ENCODE peak calls at places on chromosome 22, in ten cellular contexts. One of them, this sample, is unnamed.

GRCh38 chr22:19998232-19998951 is 18.2 kb downstream of the ARVCF start:
- DNase-seq in CD8-positive, alpha-beta T cell: no peak
- DNase-seq in upper lobe of right lung: no peak
- DNase-seq in astrocyte of the spinal cord: no peak
- DNase-seq in left ventricle myocardium inferior: no peak
- DNase-seq in colonic mucosa: no peak
- DNase-seq in cardiac fibroblast: no peak
- DNase-seq in mucosa of descending colon: peak; percentile 29
- DNase-seq in OCI-LY7: no peak
- DNase-seq in brain microvascular endothelial cell: no peak
- DNase-seq in this sample: no peak

GRCh38 chr22:24926849-24927579 is 19.5 kb downstream of the LHFPL7 start:
- DNase-seq in CD8-positive, alpha-beta T cell: no peak
- DNase-seq in upper lobe of right lung: no peak
- DNase-seq in astrocyte of the spinal cord: peak; percentile 71
- DNase-seq in left ventricle myocardium inferior: no peak
- DNase-seq in colonic mucosa: no peak
- DNase-seq in cardiac fibroblast: peak; percentile 92
- DNase-seq in mucosa of descending colon: no peak
- DNase-seq in OCI-LY7: no peak
- DNase-seq in brain microvascular endothelial cell: peak; percentile 40
- DNase-seq in this sample: no peak

GRCh38 chr22:39427751-39428596 is 28.4 kb downstream of the TAB1 start:
- DNase-seq in CD8-positive, alpha-beta T cell: no peak
- DNase-seq in upper lobe of right lung: no peak
- DNase-seq in astrocyte of the spinal cord: no peak
- DNase-seq in left ventricle myocardium inferior: no peak
- DNase-seq in colonic mucosa: no peak
- DNase-seq in cardiac fibroblast: no peak
- DNase-seq in mucosa of descending colon: peak; percentile 37
- DNase-seq in OCI-LY7: no peak
- DNase-seq in brain microvascular endothelial cell: no peak
- DNase-seq in this sample: no peak

GRCh38 chr22:42379961-42380537 is 52.2 kb downstream of the NFAM1 start:
- DNase-seq in CD8-positive, alpha-beta T cell: no peak
- DNase-seq in upper lobe of right lung: no peak
- DNase-seq in astrocyte of the spinal cord: no peak
- DNase-seq in left ventricle myocardium inferior: no peak
- DNase-seq in colonic mucosa: no peak
- DNase-seq in cardiac fibroblast: no peak
- DNase-seq in mucosa of descending colon: no peak
- DNase-seq in OCI-LY7: no peak
- DNase-seq in brain microvascular endothelial cell: no peak
- DNase-seq in this sample: no peak

GRCh38 chr22:34324763-34325162 is 404.5 kb upstream of the LARGE1 start:
- DNase-seq in CD8-positive, alpha-beta T cell: no peak
- DNase-seq in upper lobe of right lung: no peak
- DNase-seq in astrocyte of the spinal cord: no peak
- DNase-seq in left ventricle myocardium inferior: peak; percentile 35
- DNase-seq in colonic mucosa: no peak
- DNase-seq in cardiac fibroblast: no peak
- DNase-seq in mucosa of descending colon: no peak
- DNase-seq in OCI-LY7: no peak
- DNase-seq in brain microvascular endothelial cell: no peak
- DNase-seq in this sample: no peak

GRCh38 chr22:33921576-33922181 is 1.4 kb upstream of the LARGE1 start:
- DNase-seq in CD8-positive, alpha-beta T cell: peak; percentile 10
- DNase-seq in upper lobe of right lung: peak; percentile 77
- DNase-seq in astrocyte of the spinal cord: peak; percentile 45
- DNase-seq in left ventricle myocardium inferior: peak; percentile 68
- DNase-seq in colonic mucosa: peak; percentile 72
- DNase-seq in cardiac fibroblast: peak; percentile 61
- DNase-seq in mucosa of descending colon: peak; percentile 69
- DNase-seq in OCI-LY7: peak; percentile 75
- DNase-seq in brain microvascular endothelial cell: peak; percentile 44
- DNase-seq in this sample: no peak

GRCh38 chr22:49995413-49996191 is 17.0 kb downstream of the IL17REL start:
- DNase-seq in CD8-positive, alpha-beta T cell: no peak
- DNase-seq in upper lobe of right lung: peak; percentile 61
- DNase-seq in astrocyte of the spinal cord: no peak
- DNase-seq in left ventricle myocardium inferior: no peak
- DNase-seq in colonic mucosa: peak; percentile 22
- DNase-seq in cardiac fibroblast: no peak
- DNase-seq in mucosa of descending colon: no peak
- DNase-seq in OCI-LY7: no peak
- DNase-seq in brain microvascular endothelial cell: no peak
- DNase-seq in this sample: no peak

GRCh38 chr22:49021926-49022815 is 805.5 kb downstream of the BRD1 start:
- DNase-seq in CD8-positive, alpha-beta T cell: no peak
- DNase-seq in upper lobe of right lung: peak; percentile 56
- DNase-seq in astrocyte of the spinal cord: no peak
- DNase-seq in left ventricle myocardium inferior: peak; percentile 3
- DNase-seq in colonic mucosa: no peak
- DNase-seq in cardiac fibroblast: no peak
- DNase-seq in mucosa of descending colon: peak; percentile 37
- DNase-seq in OCI-LY7: no peak
- DNase-seq in brain microvascular endothelial cell: no peak
- DNase-seq in this sample: no peak

GRCh38 chr22:37147186-37147990 is 2.3 kb downstream of the IL2RB start:
- DNase-seq in CD8-positive, alpha-beta T cell: no peak
- DNase-seq in upper lobe of right lung: no peak
- DNase-seq in astrocyte of the spinal cord: no peak
- DNase-seq in left ventricle myocardium inferior: no peak
- DNase-seq in colonic mucosa: no peak
- DNase-seq in cardiac fibroblast: no peak
- DNase-seq in mucosa of descending colon: peak; percentile 19
- DNase-seq in OCI-LY7: no peak
- DNase-seq in brain microvascular endothelial cell: no peak
- DNase-seq in this sample: no peak

GRCh38 chr22:37150701-37151100 is 985 bp upstream of the IL2RB start:
- DNase-seq in CD8-positive, alpha-beta T cell: no peak
- DNase-seq in upper lobe of right lung: no peak
- DNase-seq in astrocyte of the spinal cord: no peak
- DNase-seq in left ventricle myocardium inferior: no peak
- DNase-seq in colonic mucosa: no peak
- DNase-seq in cardiac fibroblast: no peak
- DNase-seq in mucosa of descending colon: no peak
- DNase-seq in OCI-LY7: no peak
- DNase-seq in brain microvascular endothelial cell: no peak
- DNase-seq in this sample: no peak

GRCh38 chr22:37148031-37148651 is 1.6 kb downstream of the IL2RB start:
- DNase-seq in CD8-positive, alpha-beta T cell: peak; percentile 51
- DNase-seq in upper lobe of right lung: no peak
- DNase-seq in astrocyte of the spinal cord: no peak
- DNase-seq in left ventricle myocardium inferior: no peak
- DNase-seq in colonic mucosa: no peak
- DNase-seq in cardiac fibroblast: no peak
- DNase-seq in mucosa of descending colon: peak; percentile 50
- DNase-seq in OCI-LY7: no peak
- DNase-seq in brain microvascular endothelial cell: no peak
- DNase-seq in this sample: no peak

GRCh38 chr22:37146507-37147180 is 3.1 kb downstream of the IL2RB start:
- DNase-seq in CD8-positive, alpha-beta T cell: no peak
- DNase-seq in upper lobe of right lung: no peak
- DNase-seq in astrocyte of the spinal cord: no peak
- DNase-seq in left ventricle myocardium inferior: no peak
- DNase-seq in colonic mucosa: no peak
- DNase-seq in cardiac fibroblast: no peak
- DNase-seq in mucosa of descending colon: no peak
- DNase-seq in OCI-LY7: no peak
- DNase-seq in brain microvascular endothelial cell: no peak
- DNase-seq in this sample: no peak

DNA sequence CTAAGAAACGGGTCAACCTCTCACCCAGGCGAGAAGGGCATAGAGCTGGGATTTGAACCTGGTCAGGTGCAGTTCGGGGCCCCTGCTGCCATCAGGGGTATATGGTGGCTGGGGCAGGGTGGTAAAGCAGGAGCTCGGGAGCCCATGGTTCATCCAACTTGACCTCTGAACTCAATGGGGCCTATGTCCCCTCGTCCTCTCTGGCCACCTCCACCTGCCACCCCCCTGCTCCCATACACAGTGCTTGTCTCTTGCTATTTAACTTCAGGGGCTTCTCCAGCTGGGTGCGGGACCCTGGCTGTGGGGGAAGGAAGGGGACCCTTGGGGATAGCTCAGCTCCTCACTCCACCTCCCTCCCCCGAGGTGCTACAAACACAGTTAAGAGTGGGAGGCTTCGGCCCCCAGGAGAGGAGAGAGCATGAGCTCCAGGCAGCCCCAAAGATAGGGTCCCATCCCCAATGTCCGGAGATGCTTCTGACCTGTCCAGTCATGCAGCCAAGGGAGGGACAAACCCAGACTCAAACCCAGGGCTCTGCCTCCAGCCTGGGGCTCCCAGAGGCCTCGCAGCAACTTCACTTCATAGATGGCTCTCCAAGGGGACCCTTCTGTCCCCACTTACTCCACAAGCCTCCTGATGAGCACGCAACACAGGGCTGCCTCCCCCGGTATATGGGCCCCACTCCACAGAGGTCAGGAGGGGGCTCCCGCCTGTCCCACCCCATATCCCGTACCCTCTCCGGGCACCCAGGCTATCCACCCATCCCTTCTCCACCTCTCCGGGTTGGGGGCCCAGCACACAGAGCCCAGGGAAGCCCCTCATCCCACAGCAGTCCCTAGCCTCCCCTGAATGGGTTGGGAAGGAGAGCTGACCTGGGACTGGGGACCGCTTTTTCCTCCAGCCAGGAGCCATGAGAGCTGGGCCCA is 712 bp downstream of the IL2RB start:
- DNase-seq in CD8-positive, alpha-beta T cell: no peak
- DNase-seq in upper lobe of right lung: no peak
- DNase-seq in astrocyte of the spinal cord: no peak
- DNase-seq in left ventricle myocardium inferior: no peak
- DNase-seq in colonic mucosa: no peak
- DNase-seq in cardiac fibroblast: no peak
- DNase-seq in mucosa of descending colon: peak; percentile 40
- DNase-seq in OCI-LY7: no peak
- DNase-seq in brain microvascular endothelial cell: no peak
- DNase-seq in this sample: no peak
- H3K4me3 ChIP-seq in CD8-positive, alpha-beta T cell: peak overlapping the region; percentile 91
- H3K4me3 ChIP-seq in upper lobe of right lung: peak overlapping the region; percentile 34
- H3K4me3 ChIP-seq in astrocyte of the spinal cord: no peak overlapping the region
- H3K4me3 ChIP-seq in left ventricle myocardium inferior: no peak overlapping the region
- H3K4me3 ChIP-seq in colonic mucosa: peak overlapping the region; percentile 15
- H3K4me3 ChIP-seq in cardiac fibroblast: no peak overlapping the region
- H3K4me3 ChIP-seq in mucosa of descending colon: peak overlapping the region; percentile 11
- H3K4me3 ChIP-seq in OCI-LY7: no peak overlapping the region
- H3K4me3 ChIP-seq in brain microvascular endothelial cell: no peak overlapping the region
- H3K4me3 ChIP-seq in this sample: no peak overlapping the region

GRCh38 chr22:31122196-31122531 is 602 bp upstream of the INPP5J start:
- DNase-seq in CD8-positive, alpha-beta T cell: no peak
- DNase-seq in upper lobe of right lung: no peak
- DNase-seq in astrocyte of the spinal cord: no peak
- DNase-seq in left ventricle myocardium inferior: no peak
- DNase-seq in colonic mucosa: no peak
- DNase-seq in cardiac fibroblast: no peak
- DNase-seq in mucosa of descending colon: no peak
- DNase-seq in OCI-LY7: no peak
- DNase-seq in brain microvascular endothelial cell: no peak
- DNase-seq in this sample: no peak

GRCh38 chr22:31122532-31123291 is at the start of gene INPP5J:
- DNase-seq in CD8-positive, alpha-beta T cell: no peak
- DNase-seq in upper lobe of right lung: peak; percentile 74
- DNase-seq in astrocyte of the spinal cord: peak; percentile 49
- DNase-seq in left ventricle myocardium inferior: peak; percentile 59
- DNase-seq in colonic mucosa: peak; percentile 84
- DNase-seq in cardiac fibroblast: peak; percentile 46
- DNase-seq in mucosa of descending colon: peak; percentile 79
- DNase-seq in OCI-LY7: no peak
- DNase-seq in brain microvascular endothelial cell: peak; percentile 45
- DNase-seq in this sample: no peak

GRCh38 chr22:31124290-31124689 is 1.5 kb downstream of the INPP5J start:
- DNase-seq in CD8-positive, alpha-beta T cell: no peak
- DNase-seq in upper lobe of right lung: no peak
- DNase-seq in astrocyte of the spinal cord: no peak
- DNase-seq in left ventricle myocardium inferior: no peak
- DNase-seq in colonic mucosa: no peak
- DNase-seq in cardiac fibroblast: no peak
- DNase-seq in mucosa of descending colon: no peak
- DNase-seq in OCI-LY7: no peak
- DNase-seq in brain microvascular endothelial cell: no peak
- DNase-seq in this sample: no peak

GRCh38 chr22:31124811-31125465 is 2.2 kb downstream of the INPP5J start:
- DNase-seq in CD8-positive, alpha-beta T cell: no peak
- DNase-seq in upper lobe of right lung: no peak
- DNase-seq in astrocyte of the spinal cord: no peak
- DNase-seq in left ventricle myocardium inferior: no peak
- DNase-seq in colonic mucosa: no peak
- DNase-seq in cardiac fibroblast: no peak
- DNase-seq in mucosa of descending colon: no peak
- DNase-seq in OCI-LY7: no peak
- DNase-seq in brain microvascular endothelial cell: no peak
- DNase-seq in this sample: no peak

GRCh38 chr22:31123292-31123602 is 481 bp downstream of the INPP5J start:
- DNase-seq in CD8-positive, alpha-beta T cell: no peak
- DNase-seq in upper lobe of right lung: no peak
- DNase-seq in astrocyte of the spinal cord: no peak
- DNase-seq in left ventricle myocardium inferior: no peak
- DNase-seq in colonic mucosa: no peak
- DNase-seq in cardiac fibroblast: no peak
- DNase-seq in mucosa of descending colon: peak; percentile 27
- DNase-seq in OCI-LY7: no peak
- DNase-seq in brain microvascular endothelial cell: no peak
- DNase-seq in this sample: no peak
- TF ChIP-seq CTCF in CD8-positive, alpha-beta T cell: no peak
- TF ChIP-seq CTCF in upper lobe of right lung: no peak
- TF ChIP-seq CTCF in astrocyte of the spinal cord: no peak
- TF ChIP-seq CTCF in left ventricle myocardium inferior: no peak
- TF ChIP-seq CTCF in colonic mucosa: no peak
- TF ChIP-seq CTCF in cardiac fibroblast: no peak
- TF ChIP-seq CTCF in mucosa of descending colon: no peak
- TF ChIP-seq CTCF in OCI-LY7: no peak
- TF ChIP-seq CTCF in brain microvascular endothelial cell: no peak
- TF ChIP-seq CTCF in this sample: no peak

DNA sequence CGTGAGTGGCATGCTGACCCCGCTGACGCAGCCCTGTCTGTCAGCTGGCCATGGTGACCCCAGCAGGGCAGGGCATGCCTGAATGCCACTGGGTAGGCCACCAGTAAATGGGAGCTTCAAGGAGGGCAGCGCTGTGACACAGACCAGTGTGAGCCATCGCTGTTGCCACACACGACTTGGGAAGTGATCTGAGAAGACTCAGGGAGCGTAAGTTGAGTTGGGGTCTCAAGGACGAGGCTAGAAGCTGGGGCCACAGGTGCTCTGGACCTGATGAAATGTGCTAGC is 28.2 kb downstream of the MPPED1 start:
- DNase-seq in CD8-positive, alpha-beta T cell: no peak
- DNase-seq in upper lobe of right lung: no peak
- DNase-seq in astrocyte of the spinal cord: no peak
- DNase-seq in left ventricle myocardium inferior: no peak
- DNase-seq in colonic mucosa: no peak
- DNase-seq in cardiac fibroblast: no peak
- DNase-seq in mucosa of descending colon: no peak
- DNase-seq in OCI-LY7: no peak
- DNase-seq in brain microvascular endothelial cell: no peak
- DNase-seq in this sample: no peak
- H3K4me3 ChIP-seq in CD8-positive, alpha-beta T cell: no peak overlapping the region
- H3K4me3 ChIP-seq in upper lobe of right lung: no peak overlapping the region
- H3K4me3 ChIP-seq in astrocyte of the spinal cord: no peak overlapping the region
- H3K4me3 ChIP-seq in left ventricle myocardium inferior: no peak overlapping the region
- H3K4me3 ChIP-seq in colonic mucosa: no peak overlapping the region
- H3K4me3 ChIP-seq in cardiac fibroblast: no peak overlapping the region
- H3K4me3 ChIP-seq in mucosa of descending colon: no peak overlapping the region
- H3K4me3 ChIP-seq in OCI-LY7: no peak overlapping the region
- H3K4me3 ChIP-seq in brain microvascular endothelial cell: no peak overlapping the region
- H3K4me3 ChIP-seq in this sample: no peak overlapping the region

DNA sequence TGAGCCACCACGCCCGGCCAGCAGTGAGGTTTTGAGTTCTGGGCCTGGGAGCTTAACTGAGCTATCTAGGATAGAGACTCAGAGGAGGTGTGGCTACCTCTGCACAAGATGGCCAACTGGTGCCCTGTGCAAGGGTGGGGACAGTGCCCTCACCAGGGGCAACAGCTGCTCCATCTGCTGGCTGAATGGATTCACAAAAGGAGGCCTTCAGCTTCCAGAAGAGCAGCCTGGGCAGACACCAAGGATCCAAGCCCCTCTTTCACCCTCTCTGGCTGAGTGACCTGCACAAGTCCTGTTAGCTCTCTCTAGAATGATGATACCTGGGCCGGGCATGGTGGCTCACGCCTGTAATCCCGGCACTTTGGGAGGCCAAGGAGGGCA is 33.5 kb upstream of the BAIAP2L2 start:
- DNase-seq in CD8-positive, alpha-beta T cell: no peak
- DNase-seq in upper lobe of right lung: peak; percentile 41
- DNase-seq in astrocyte of the spinal cord: no peak
- DNase-seq in left ventricle myocardium inferior: no peak
- DNase-seq in colonic mucosa: no peak
- DNase-seq in cardiac fibroblast: no peak
- DNase-seq in mucosa of descending colon: no peak
- DNase-seq in OCI-LY7: no peak
- DNase-seq in brain microvascular endothelial cell: no peak
- DNase-seq in this sample: no peak
- TF ChIP-seq CTCF in CD8-positive, alpha-beta T cell: no peak
- TF ChIP-seq CTCF in upper lobe of right lung: no peak
- TF ChIP-seq CTCF in astrocyte of the spinal cord: no peak
- TF ChIP-seq CTCF in left ventricle myocardium inferior: no peak
- TF ChIP-seq CTCF in colonic mucosa: no peak
- TF ChIP-seq CTCF in cardiac fibroblast: no peak
- TF ChIP-seq CTCF in mucosa of descending colon: no peak
- TF ChIP-seq CTCF in OCI-LY7: no peak
- TF ChIP-seq CTCF in brain microvascular endothelial cell: peak; percentile 28
- TF ChIP-seq CTCF in this sample: no peak

This sample was measured in keratinocyte.